ENCODE peak calls at places on chromosome 9, in five cellular contexts. R is A549, C is K562, N is IMR-90, T is H1. Z is an unnamed sample.

GRCh38 chr9:125260564-125260963 is 1.1 kb upstream of the GAPVD1 start:
- DNase-seq in R (no peak), C (no peak), N (peak), T (no peak), Z (peak)

GRCh38 chr9:83032065-83032625 is 30.8 kb downstream of the RASEF start:
- DNase-seq in R (no peak), C (no peak), N (no peak), T (no peak), Z (no peak)

GRCh38 chr9:89969156-89969566 is 364.3 kb downstream of the GADD45G start:
- DNase-seq in R (no peak), C (no peak), N (peak), T (no peak), Z (peak)

GRCh38 chr9:96874947-96875459 is 20.7 kb upstream of the ZNF782 start:
- DNase-seq in R (peak), C (no peak), N (peak), T (no peak), Z (peak)

GRCh38 chr9:105662184-105663104 is at the start of gene TAL2:
- DNase-seq in R (no peak), C (no peak), N (no peak), T (no peak), Z (no peak)

GRCh38 chr9:99019523-99020331 is 76.0 kb downstream of the COL15A1 start:
- DNase-seq in R (peak), C (no peak), N (peak), T (no peak), Z (no peak)

GRCh38 chr9:108296056-108296455 is 559.7 kb downstream of the ACTL7B start:
- DNase-seq in R (no peak), C (no peak), N (peak), T (no peak), Z (no peak)

GRCh38 chr9:110767559-110768063 is 99.0 kb downstream of the MUSK start:
- DNase-seq in R (no peak), C (no peak), N (peak), T (no peak), Z (no peak)

GRCh38 chr9:70832487-70832886 is 288.9 kb downstream of the TRPM3 start:
- DNase-seq in R (no peak), C (no peak), N (no peak), T (no peak), Z (no peak)

GRCh38 chr9:76114144-76114543 is 223.7 kb downstream of the PCSK5 start:
- DNase-seq in R (no peak), C (no peak), N (peak), T (no peak), Z (no peak)

GRCh38 chr9:129885018-129885669 is 49.9 kb downstream of the USP20 start:
- DNase-seq in R (no peak), C (peak), N (no peak), T (no peak), Z (peak)
- TF ChIP-seq MAFK in R (no peak), C (no peak), N (no peak), T (no peak), Z (no peak)

DNA sequence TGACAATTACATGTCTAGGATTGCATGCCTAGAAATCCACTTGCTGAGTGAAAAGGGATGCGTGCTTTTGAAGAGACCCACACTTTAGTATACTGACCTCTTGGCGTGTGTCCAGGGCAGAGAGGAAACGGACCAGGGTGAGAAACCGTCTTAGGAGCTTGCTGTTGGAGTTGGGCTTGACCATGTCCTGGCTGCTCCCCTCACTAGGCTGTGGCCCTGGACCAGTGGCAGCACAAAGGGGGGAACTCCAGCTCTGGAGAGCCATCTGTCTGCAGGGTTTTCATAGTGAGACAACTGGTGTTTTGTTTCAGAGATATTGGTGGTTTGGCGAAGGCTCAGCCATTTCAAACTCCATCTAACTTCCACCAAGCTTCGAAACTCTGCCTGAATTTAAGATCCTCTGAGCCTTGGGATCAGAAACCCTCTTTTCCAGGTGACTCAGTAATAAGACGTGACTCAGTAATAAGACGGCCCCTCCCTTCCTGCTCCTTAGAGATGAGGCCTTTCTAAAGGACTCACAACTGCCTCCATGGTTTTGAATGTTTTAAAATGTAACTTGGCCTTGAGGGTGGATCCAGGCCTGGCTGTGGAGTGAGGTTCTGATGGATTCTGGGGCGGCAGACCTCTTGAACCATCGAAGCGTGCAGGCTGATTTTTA is 165.8 kb downstream of the MELK start:
- DNase-seq in R (peak), C (no peak), N (peak), T (no peak), Z (no peak)
- TF ChIP-seq MAFK in R (no peak), C (no peak), N (no peak), T (no peak), Z (no peak)

DNA sequence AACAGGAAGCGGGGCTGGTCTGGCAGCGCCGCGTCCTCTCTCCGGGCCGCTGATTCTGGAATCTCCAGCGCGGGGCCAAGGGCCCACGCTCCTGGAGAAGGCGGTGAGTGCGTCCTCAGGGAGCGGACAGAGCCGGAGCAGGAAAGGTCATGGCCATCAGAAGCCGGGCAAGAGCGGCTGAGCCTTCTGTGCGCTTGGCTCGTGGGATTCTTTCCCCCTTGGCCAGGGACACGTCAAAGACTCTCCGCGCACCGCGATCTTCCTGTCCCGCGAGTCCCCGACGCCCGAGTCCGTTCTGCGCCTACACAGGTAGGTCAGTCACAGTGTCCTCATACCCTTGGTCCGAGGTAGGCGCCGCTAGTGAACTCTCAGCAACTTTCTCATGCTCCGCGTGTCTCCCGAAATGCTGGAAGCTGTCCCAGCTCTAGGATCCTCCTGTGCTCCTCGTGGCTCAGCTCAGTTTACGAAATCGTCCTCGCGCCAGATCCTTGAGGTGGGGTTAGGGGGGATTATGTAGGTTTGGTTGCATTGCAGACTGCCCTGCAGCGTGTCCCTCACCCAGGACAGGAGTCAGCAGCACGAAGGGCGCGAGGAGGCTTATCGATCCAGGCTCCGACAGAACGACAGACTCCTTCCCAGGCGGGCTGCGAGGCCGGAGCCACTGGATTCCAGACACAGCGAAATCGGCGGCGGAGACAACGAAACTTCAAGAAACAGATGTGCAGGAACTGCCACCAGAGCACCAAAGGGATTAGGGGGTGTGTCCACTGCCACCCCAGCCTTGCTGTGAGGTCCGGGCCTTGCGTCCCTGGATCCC is 8.7 kb downstream of the LHX6 start:
- DNase-seq in R (no peak), C (no peak), N (no peak), T (no peak), Z (no peak)
- TF ChIP-seq MAFK in R (no peak), C (no peak), N (no peak), T (no peak), Z (no peak)

DNA sequence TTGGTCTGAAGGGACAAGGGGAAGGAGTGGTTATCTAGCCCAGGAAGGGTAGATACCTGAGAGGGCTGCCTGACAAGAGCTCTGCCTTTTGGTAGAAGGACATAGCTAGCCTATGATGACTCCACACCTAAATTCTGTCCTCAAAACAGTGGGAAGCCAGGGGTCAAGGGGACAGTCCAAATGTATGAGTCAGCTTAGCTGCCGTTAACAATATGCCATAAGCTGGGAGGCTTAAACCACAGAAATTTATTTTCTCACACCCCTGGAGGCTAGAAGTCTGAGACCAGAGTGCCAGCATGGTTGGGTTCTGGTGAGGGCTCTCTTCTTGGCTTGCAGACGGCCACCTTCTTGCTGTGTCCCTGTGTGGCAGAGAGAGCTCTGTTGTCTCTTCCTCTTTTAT is 306.4 kb downstream of the NTRK2 start:
- DNase-seq in R (no peak), C (no peak), N (no peak), T (no peak), Z (no peak)
- TF ChIP-seq MAFK in R (no peak), C (no peak), N (no peak), T (no peak), Z (no peak)